ENCODE peak calls at places on chromosomes 11 and 22, in five cellular contexts. E is GM06990, P is stomach, U is heart left ventricle, T is GM10248. W is an unnamed sample.

GRCh38 chr11:70415176-70415575 is 16.8 kb downstream of the CTTN start:
- DNase-seq in E (no peak), P (no peak), U (no peak), T (no peak), W (no peak)

GRCh38 chr22:49405590-49405989 is 422.1 kb downstream of the BRD1 start:
- DNase-seq in E (no peak), P (peak), U (no peak), T (no peak), W (no peak)

GRCh38 chr11:106989056-106989455 is 29.2 kb downstream of the GUCY1A2 start:
- DNase-seq in E (no peak), P (no peak), U (no peak), T (no peak), W (no peak)

GRCh38 chr11:1569251-1569780 is 2.8 kb downstream of the DUSP8 start:
- DNase-seq in E (no peak), P (peak), U (no peak), T (no peak), W (no peak)

GRCh38 chr22:30290679-30291333 is 1.5 kb upstream of the CASTOR1 start:
- DNase-seq in E (no peak), P (peak), U (peak), T (no peak), W (peak)

GRCh38 chr11:76491644-76492043 is 46.8 kb downstream of the EMSY start:
- DNase-seq in E (no peak), P (no peak), U (no peak), T (no peak), W (no peak)

GRCh38 chr11:58606930-58607714 is 15.3 kb upstream of the CNTF start:
- DNase-seq in E (no peak), P (no peak), U (no peak), T (no peak), W (no peak)

GRCh38 chr22:19704355-19705015 is 9.8 kb upstream of the SEPTIN5 start:
- DNase-seq in E (no peak), P (no peak), U (no peak), T (no peak), W (no peak)

GRCh38 chr11:5204787-5205186 is 4.3 kb upstream of the OR51V1 start:
- DNase-seq in E (no peak), P (no peak), U (no peak), T (peak), W (no peak)

GRCh38 chr11:94151903-94152677 is 23.4 kb downstream of the PANX1 start:
- DNase-seq in E (no peak), P (peak), U (peak), T (no peak), W (no peak)

GRCh38 chr11:19816040-19816439 is 103.4 kb downstream of the NAV2 start:
- DNase-seq in E (no peak), P (no peak), U (no peak), T (no peak), W (no peak)

GRCh38 chr22:37753746-37754145 is 54.0 kb upstream of the GCAT start:
- DNase-seq in E (no peak), P (no peak), U (peak), T (no peak), W (no peak)

GRCh38 chr11:50075856-50076255 is 43.2 kb downstream of the OR4C45 start:
- DNase-seq in E (no peak), P (no peak), U (no peak), T (no peak), W (no peak)

GRCh38 chr11:65502852-65503603 is 4.2 kb downstream of the MALAT1 start:
- DNase-seq in E (no peak), P (no peak), U (no peak), T (no peak), W (no peak)

GRCh38 chr11:128021304-128022006 is 565.9 kb downstream of the ETS1 start:
- DNase-seq in E (no peak), P (no peak), U (no peak), T (no peak), W (no peak)

GRCh38 chr11:128022761-128023160 is 564.6 kb downstream of the ETS1 start:
- DNase-seq in E (no peak), P (no peak), U (no peak), T (no peak), W (no peak)

GRCh38 chr11:128026596-128026995 is 560.8 kb downstream of the ETS1 start:
- DNase-seq in E (no peak), P (no peak), U (no peak), T (no peak), W (no peak)

GRCh38 chr11:128018692-128019091 is 568.7 kb downstream of the ETS1 start:
- DNase-seq in E (no peak), P (no peak), U (no peak), T (no peak), W (no peak)

GRCh38 chr11:128022007-128022368 is 565.4 kb downstream of the ETS1 start:
- DNase-seq in E (no peak), P (no peak), U (no peak), T (no peak), W (no peak)
- TF ChIP-seq CTCF in E (no peak), P (no peak), U (no peak), T (no peak), W (peak)

DNA sequence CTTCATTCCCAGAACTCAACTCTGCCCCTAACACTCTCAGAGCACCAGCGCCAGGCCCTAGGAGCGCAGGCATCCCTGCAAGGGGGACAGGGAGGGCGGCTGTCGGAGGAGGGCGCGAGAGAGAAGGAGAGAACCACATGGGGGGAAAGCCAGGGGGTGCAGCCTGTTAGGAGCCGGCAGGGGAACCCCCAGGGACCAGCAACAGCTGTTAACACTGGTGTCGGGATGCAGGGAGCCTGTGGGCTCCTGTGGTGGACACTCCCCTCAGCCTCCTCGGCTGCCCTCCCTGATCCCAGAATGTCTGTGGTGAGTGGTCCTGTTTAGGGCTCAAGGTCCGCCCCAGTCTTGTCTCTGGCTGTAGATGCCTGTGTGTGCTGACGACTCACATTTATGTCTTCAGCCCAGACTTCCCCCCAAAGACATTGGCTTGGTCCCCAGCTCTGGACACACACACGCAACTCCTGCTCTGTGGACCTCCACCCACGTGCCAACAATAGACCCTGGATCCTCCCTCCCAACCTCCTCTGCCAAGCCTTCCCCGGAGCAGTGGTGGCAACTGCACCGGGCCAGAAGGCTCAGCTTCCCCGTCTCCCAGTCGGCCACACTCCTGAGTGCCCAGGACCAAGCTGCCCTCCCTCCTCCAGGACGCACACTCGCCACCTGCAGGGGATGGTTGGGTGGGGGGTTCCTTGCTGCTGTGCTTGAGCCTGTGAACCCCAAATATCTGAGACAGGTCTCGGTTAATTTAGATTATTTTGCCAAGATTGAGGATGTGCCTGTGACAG is 817 bp upstream of the IFITM5 start:
- DNase-seq in E (no peak), P (no peak), U (no peak), T (no peak), W (no peak)
- TF ChIP-seq CTCF in E (peak), P (no peak), U (no peak), T (peak), W (peak)

GRCh38 chr22:24402460-24403192 is 24.8 kb upstream of the ADORA2A start:
- DNase-seq in E (no peak), P (peak), U (peak), T (peak), W (no peak)
- TF ChIP-seq CTCF in E (no peak), P (no peak), U (no peak), T (no peak), W (no peak)

DNA sequence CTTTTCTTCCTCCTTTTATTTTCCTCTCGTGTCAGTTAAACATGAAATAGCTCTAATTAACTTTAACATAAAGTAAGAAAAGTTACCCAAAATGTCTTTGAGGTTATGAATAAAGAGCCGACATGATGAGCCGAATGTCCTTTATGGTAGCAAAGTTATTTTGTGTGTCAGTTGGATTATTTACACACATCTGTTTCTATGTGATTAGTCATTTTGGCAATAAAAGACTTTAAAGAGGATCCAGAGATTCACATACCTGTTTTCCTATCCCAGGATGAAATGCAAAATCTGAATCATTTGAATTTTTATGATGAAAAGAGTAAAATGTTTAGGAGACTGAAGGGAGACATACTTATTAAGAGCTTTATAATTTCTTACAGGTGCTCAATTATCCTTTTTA is 34.0 kb upstream of the TECTA start:
- DNase-seq in E (no peak), P (no peak), U (no peak), T (no peak), W (no peak)
- TF ChIP-seq CTCF in E (no peak), P (no peak), U (no peak), T (no peak), W (no peak)

W was measured in type B pancreatic cell.